ENCODE peak calls at places on chromosomes 4 and X, in nine cellular contexts. Y is GM23338, O is HCT116, S is K562, D is prostate gland, T is spleen, W is HL-60, E is GM12878, R is stomach. V is an unnamed sample.

GRCh38 chr4:168605411-168605810 is 108.6 kb downstream of the PALLD start:
- DNase-seq in S (no peak), R (no peak), D (no peak), T (no peak), E (no peak), W (no peak), O (no peak), Y (no peak), V (no peak)

GRCh38 chr4:88244821-88245579 is 39.4 kb downstream of the PPM1K start:
- DNase-seq in D (no peak), S (peak), E (no peak), T (peak), R (no peak), W (no peak), Y (peak), O (no peak), V (no peak)

GRCh38 chr4:26418850-26419249 is 71.4 kb downstream of the CCKAR start:
- DNase-seq in O (no peak), Y (no peak), T (no peak), E (no peak), S (no peak), D (no peak), W (no peak), R (no peak), V (no peak)

GRCh38 chrX:1035206-1035605 is 177.2 kb downstream of the CRLF2 start:
- DNase-seq in O (no peak), D (no peak), W (no peak), Y (no peak), E (no peak), R (no peak), S (no peak), T (peak), V (peak)

GRCh38 chr4:176800891-176801534 is 8.3 kb upstream of the VEGFC start:
- DNase-seq in S (no peak), T (no peak), R (no peak), D (peak), E (no peak), W (no peak), Y (no peak), O (no peak), V (no peak)

GRCh38 chr4:56757270-56757746 is 64.2 kb downstream of the SPINK2 start:
- DNase-seq in Y (no peak), D (no peak), E (no peak), O (no peak), T (peak), S (no peak), R (no peak), W (no peak), V (no peak)

GRCh38 chr4:179585761-179586160 is 2143.5 kb upstream of the AGA start:
- DNase-seq in T (no peak), S (no peak), O (no peak), Y (no peak), E (no peak), D (no peak), W (no peak), R (no peak), V (no peak)

GRCh38 chr4:94325835-94326234 is 16.8 kb downstream of the HPGDS start:
- DNase-seq in D (no peak), S (no peak), T (no peak), E (no peak), W (no peak), Y (peak), R (no peak), O (no peak), V (no peak)

GRCh38 chr4:176277162-176277904 is 8.3 kb upstream of the ASB5 start:
- DNase-seq in Y (peak), W (peak), R (peak), T (no peak), S (peak), O (peak), D (peak), E (no peak), V (no peak)

GRCh38 chrX:74446876-74447275 is 25.6 kb downstream of the SLC16A2 start:
- DNase-seq in Y (no peak), S (no peak), T (no peak), O (no peak), W (no peak), R (no peak), E (no peak), D (no peak), V (no peak)

GRCh38 chr4:175215208-175215607 is 297.1 kb downstream of the ADAM29 start:
- DNase-seq in R (no peak), Y (peak), O (no peak), D (no peak), E (no peak), T (no peak), S (no peak), W (no peak), V (no peak)

GRCh38 chr4:47032405-47033106 is 1.2 kb downstream of the GABRB1 start:
- DNase-seq in T (peak), W (peak), R (peak), Y (peak), S (peak), O (no peak), E (no peak), D (no peak), V (no peak)

GRCh38 chr4:119299221-119300071 is 22.5 kb downstream of the FABP2 start:
- DNase-seq in W (peak), Y (peak), S (peak), T (no peak), R (no peak), E (peak), D (no peak), O (no peak), V (no peak)

GRCh38 chr4:70778888-70779422 is 57.2 kb downstream of the RUFY3 start:
- DNase-seq in D (peak), O (no peak), E (no peak), Y (no peak), S (peak), W (no peak), R (no peak), T (no peak), V (no peak)

GRCh38 chr4:157804169-157804543 is 368.7 kb downstream of the GASK1B start:
- DNase-seq in O (no peak), Y (no peak), D (no peak), R (no peak), E (no peak), S (no peak), W (no peak), T (no peak), V (no peak)

GRCh38 chr4:20544645-20545044 is 155.6 kb upstream of the PACRGL start:
- DNase-seq in E (no peak), T (no peak), Y (peak), W (no peak), R (no peak), O (peak), D (no peak), S (peak), V (no peak)

GRCh38 chrX:53716328-53717088 is 30.0 kb upstream of the HUWE1 start:
- DNase-seq in O (no peak), T (no peak), W (peak), Y (no peak), R (no peak), D (no peak), S (no peak), E (peak), V (no peak)

GRCh38 chr4:8478801-8479744 is 38.5 kb downstream of the TRMT44 start:
- DNase-seq in O (no peak), E (no peak), R (no peak), S (peak), Y (no peak), T (peak), D (no peak), W (no peak), V (no peak)

GRCh38 chrX:10172867-10173266 is 16.1 kb downstream of the CLCN4 start:
- DNase-seq in Y (peak), T (no peak), W (no peak), E (no peak), O (no peak), S (no peak), D (no peak), R (no peak), V (no peak)

GRCh38 chr4:16293205-16293860 is 67.1 kb upstream of the TAPT1 start:
- DNase-seq in S (no peak), T (no peak), Y (peak), O (no peak), R (no peak), W (no peak), D (no peak), E (no peak), V (no peak)

GRCh38 chr4:123471655-123472054 is 75.1 kb downstream of the SPRY1 start:
- DNase-seq in R (no peak), Y (no peak), O (no peak), S (no peak), T (no peak), D (no peak), W (peak), E (no peak), V (no peak)

GRCh38 chr4:119682080-119682479 is 53.5 kb upstream of the PDE5A start:
- DNase-seq in O (no peak), D (no peak), R (no peak), T (no peak), W (no peak), S (no peak), E (no peak), Y (no peak), V (no peak)

GRCh38 chrX:115400960-115401359 is 111.4 kb downstream of the LUZP4 start:
- DNase-seq in O (no peak), R (no peak), Y (peak), T (no peak), S (no peak), W (no peak), D (no peak), E (no peak), V (no peak)

GRCh38 chr4:97525236-97525635 is 618.0 kb downstream of the STPG2 start:
- DNase-seq in W (no peak), R (no peak), D (no peak), O (no peak), E (no peak), S (no peak), T (no peak), Y (no peak), V (no peak)

GRCh38 chrX:131513159-131513914 is 30.5 kb upstream of the OR13H1 start:
- DNase-seq in O (no peak), R (no peak), D (no peak), S (no peak), Y (no peak), T (peak), E (no peak), W (no peak), V (no peak)

GRCh38 chr4:7624361-7624760 is 189.6 kb upstream of the PSAPL1 start:
- DNase-seq in D (no peak), R (no peak), O (no peak), S (no peak), W (no peak), T (no peak), Y (no peak), E (no peak), V (no peak)

GRCh38 chr4:80239480-80239879 is 27.0 kb upstream of the FGF5 start:
- DNase-seq in D (no peak), T (no peak), Y (no peak), R (no peak), S (no peak), O (no peak), E (no peak), W (no peak), V (no peak)

GRCh38 chr4:124530464-124531077 is 182.0 kb downstream of the ANKRD50 start:
- DNase-seq in W (no peak), Y (no peak), D (no peak), S (no peak), O (no peak), T (no peak), R (no peak), E (no peak), V (no peak)

GRCh38 chr4:184774152-184774551 is 40.3 kb upstream of the CENPU start:
- DNase-seq in O (no peak), R (no peak), E (no peak), W (no peak), Y (no peak), D (no peak), S (no peak), T (no peak), V (no peak)

GRCh38 chr4:40150932-40151331 is 45.9 kb upstream of the RHOH start:
- DNase-seq in R (no peak), O (no peak), D (no peak), T (no peak), S (no peak), Y (no peak), E (no peak), W (no peak), V (no peak)

GRCh38 chr4:122652379-122652778 is 31.5 kb upstream of the IL21 start:
- DNase-seq in Y (peak), R (no peak), E (no peak), W (peak), O (peak), T (no peak), D (no peak), S (peak), V (no peak)

GRCh38 chrX:154712781-154713391 is 38.0 kb downstream of the GAB3 start:
- DNase-seq in D (no peak), Y (no peak), E (peak), W (no peak), S (no peak), R (no peak), T (no peak), O (no peak), V (no peak)

GRCh38 chrX:40663880-40664630 is 16.7 kb upstream of the CXorf38 start:
- DNase-seq in W (no peak), Y (peak), R (no peak), O (no peak), S (peak), E (no peak), D (no peak), T (no peak), V (no peak)

GRCh38 chr4:167290684-167291083 is 56.4 kb upstream of the SPOCK3 start:
- DNase-seq in D (no peak), Y (peak), W (no peak), R (no peak), O (peak), E (no peak), T (no peak), S (no peak), V (no peak)

GRCh38 chr4:2962614-2963184 is 507 bp downstream of the NOP14 start:
- DNase-seq in O (peak), T (no peak), S (peak), R (peak), W (peak), Y (peak), D (no peak), E (no peak), V (no peak)

GRCh38 chrX:150694738-150695410 is 1.7 kb downstream of the MTMR1 start:
- DNase-seq in T (no peak), W (peak), S (peak), Y (no peak), R (no peak), E (no peak), D (no peak), O (no peak), V (no peak)

GRCh38 chrX:19728083-19728648 is 159.2 kb downstream of the SH3KBP1 start:
- DNase-seq in T (no peak), S (no peak), E (no peak), Y (no peak), R (no peak), O (no peak), D (no peak), W (no peak), V (no peak)

GRCh38 chr4:84091266-84091665 is 407.8 kb downstream of the NKX6-1 start:
- DNase-seq in T (no peak), E (no peak), D (no peak), O (no peak), Y (no peak), W (no peak), S (no peak), R (no peak), V (no peak)

GRCh38 chrX:65551489-65552339 is 17.1 kb upstream of the LAS1L start:
- DNase-seq in W (no peak), O (no peak), Y (no peak), T (no peak), R (no peak), S (no peak), D (no peak), E (no peak), V (no peak)

GRCh38 chr4:102453827-102454226 is 47.3 kb upstream of the NFKB1 start:
- DNase-seq in Y (no peak), R (no peak), D (no peak), T (no peak), S (no peak), W (no peak), O (no peak), E (no peak), V (no peak)

GRCh38 chr4:102454278-102454677 is 46.9 kb upstream of the NFKB1 start:
- DNase-seq in D (no peak), W (peak), T (no peak), E (no peak), O (no peak), S (no peak), R (no peak), Y (no peak), V (no peak)

GRCh38 chr4:102452854-102453253 is 48.3 kb upstream of the NFKB1 start:
- DNase-seq in E (no peak), Y (no peak), D (no peak), T (no peak), O (no peak), S (no peak), R (no peak), W (no peak), V (no peak)

GRCh38 chr4:102454981-102455690 is 46.0 kb upstream of the NFKB1 start:
- DNase-seq in S (no peak), R (no peak), O (no peak), T (no peak), W (no peak), E (no peak), Y (no peak), D (no peak), V (no peak)

GRCh38 chr4:102455750-102456149 is 45.4 kb upstream of the NFKB1 start:
- DNase-seq in T (no peak), E (no peak), W (no peak), R (no peak), O (no peak), D (no peak), S (no peak), Y (no peak), V (no peak)
- TF ChIP-seq POLR2AphosphoS5 in T (no peak), E (no peak), W (no peak), R (no peak), O (no peak), D (no peak), S (no peak), Y (no peak), V (no peak)

GRCh38 chr4:68569466-68570121 is 6.5 kb downstream of the UGT2B17 start:
- DNase-seq in Y (no peak), E (no peak), T (no peak), W (no peak), D (no peak), O (no peak), R (no peak), S (peak), V (no peak)
- TF ChIP-seq POLR2AphosphoS5 in Y (no peak), E (no peak), T (no peak), W (no peak), D (no peak), O (no peak), R (no peak), S (no peak), V (no peak)

GRCh38 chr4:110624904-110625494 is 2.1 kb upstream of the PITX2 start:
- DNase-seq in R (no peak), E (no peak), Y (no peak), D (no peak), S (no peak), T (no peak), W (no peak), O (no peak), V (no peak)

GRCh38 chr4:110623710-110624015 is 786 bp upstream of the PITX2 start:
- DNase-seq in S (no peak), O (no peak), W (no peak), Y (peak), E (no peak), R (no peak), D (no peak), T (no peak), V (no peak)

GRCh38 chr4:110626532-110627153 is 3.8 kb upstream of the PITX2 start:
- DNase-seq in E (no peak), Y (peak), T (no peak), W (no peak), R (no peak), O (no peak), D (no peak), S (no peak), V (no peak)

GRCh38 chr4:110624016-110624770 is 1.3 kb upstream of the PITX2 start:
- DNase-seq in Y (peak), T (no peak), S (no peak), D (no peak), R (no peak), W (no peak), E (no peak), O (no peak), V (no peak)

DNA sequence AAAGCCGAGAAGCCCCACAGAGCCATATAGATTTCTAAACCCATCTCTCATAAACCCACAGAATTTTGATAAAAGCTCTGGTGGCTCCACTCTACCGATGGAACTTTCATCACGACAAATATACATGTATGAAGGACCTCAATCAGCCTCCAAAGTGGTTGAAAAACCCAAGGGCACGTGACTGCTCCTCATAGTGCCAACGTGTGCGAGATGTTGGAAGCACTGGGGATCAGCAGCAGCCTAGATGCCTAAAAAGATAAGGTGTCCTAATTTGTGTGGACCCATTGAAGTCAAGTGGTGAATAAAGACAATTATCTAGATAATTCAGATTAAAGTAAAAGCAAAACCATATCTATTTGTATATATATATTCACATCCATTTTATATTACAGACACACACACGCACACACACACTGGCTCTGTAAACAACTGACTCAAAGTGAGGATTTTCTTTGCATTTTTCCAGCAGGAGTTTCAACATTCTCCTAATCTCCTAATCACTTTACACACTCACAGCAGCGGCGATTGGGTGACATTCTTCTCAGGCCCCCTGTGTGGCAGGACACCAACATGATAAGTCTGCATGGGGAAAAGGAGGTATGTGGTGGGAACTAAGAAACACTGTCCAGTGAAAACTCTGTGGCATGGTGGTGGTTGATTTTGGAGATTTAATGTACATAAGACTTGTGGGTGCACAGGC is 2.9 kb upstream of the PITX2 start:
- DNase-seq in T (no peak), D (no peak), R (no peak), E (no peak), O (no peak), Y (peak), W (no peak), S (no peak), V (no peak)
- TF ChIP-seq POLR2AphosphoS5 in T (no peak), D (no peak), R (no peak), E (no peak), O (no peak), Y (no peak), W (no peak), S (no peak), V (no peak)

GRCh38 chr4:141248029-141248428 is 27.3 kb downstream of the ZNF330 start:
- DNase-seq in D (no peak), T (no peak), W (peak), E (no peak), S (peak), O (no peak), R (no peak), Y (no peak), V (no peak)
- TF ChIP-seq POLR2AphosphoS5 in D (no peak), T (no peak), W (peak), E (no peak), S (no peak), O (no peak), R (peak), Y (no peak), V (no peak)

DNA sequence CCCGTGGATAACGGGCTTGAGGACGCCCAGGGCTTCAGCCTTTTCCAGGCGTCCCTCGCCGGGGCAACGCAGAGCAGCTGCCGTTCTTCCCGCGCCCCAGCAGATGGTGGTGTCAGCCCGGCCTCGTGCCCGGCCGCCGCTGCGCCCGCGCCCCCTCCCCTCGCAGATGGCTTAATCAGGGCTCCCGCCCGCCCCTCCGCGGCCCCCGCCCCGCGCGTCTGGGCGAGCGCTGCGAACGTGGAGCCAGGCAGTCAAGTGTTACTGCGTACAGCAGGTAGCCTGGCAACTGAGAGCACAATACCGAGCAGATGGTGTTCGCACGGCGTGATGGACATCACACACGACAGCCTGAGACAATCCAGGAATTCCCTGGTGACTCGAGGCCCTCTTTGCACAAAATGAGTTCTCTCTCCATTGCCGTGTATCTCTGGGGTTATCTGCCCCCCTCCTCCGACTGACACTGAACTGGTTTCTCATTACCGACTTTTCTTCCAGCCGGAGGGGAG is 69.3 kb downstream of the MGST2 start:
- DNase-seq in T (peak), S (no peak), Y (peak), D (peak), W (peak), R (peak), E (no peak), O (no peak), V (peak)
- TF ChIP-seq POLR2AphosphoS5 in T (peak), S (no peak), Y (no peak), D (peak), W (no peak), R (peak), E (no peak), O (no peak), V (no peak)

V was measured in suprapubic skin.